ENCODE peak calls at places on chromosomes 6 and 20, in five cellular contexts. M is A549, K is K562, C is HepG2, Z is endothelial cell of umbilical vein. H is an unnamed sample.

GRCh38 chr6:100620085-100620484 is 155.4 kb upstream of the SIM1 start:
- DNase-seq in Z (peak), K (no peak), M (no peak), C (no peak), H (no peak)

GRCh38 chr20:50663095-50663821 is 28.1 kb downstream of the RIPOR3 start:
- DNase-seq in M (no peak), K (no peak), C (peak), Z (no peak), H (peak)

GRCh38 chr20:36440370-36441026 is 100.8 kb upstream of the MYL9 start:
- DNase-seq in Z (no peak), M (no peak), C (no peak), K (no peak), H (no peak)

GRCh38 chr6:151051164-151051563 is 185.7 kb downstream of the MTHFD1L start:
- DNase-seq in M (no peak), Z (no peak), C (no peak), K (no peak), H (no peak)

GRCh38 chr20:44309763-44310663 is 989 bp downstream of the FITM2 start:
- DNase-seq in K (peak), Z (peak), C (no peak), M (no peak), H (peak)

GRCh38 chr20:45098096-45098773 is 2.7 kb downstream of the KCNS1 start:
- DNase-seq in C (no peak), Z (peak), K (no peak), M (no peak), H (no peak)

GRCh38 chr6:124027392-124027791 is 223.7 kb downstream of the NKAIN2 start:
- DNase-seq in K (no peak), M (no peak), C (no peak), Z (no peak), H (no peak)

GRCh38 chr6:153568601-153569000 is 437.5 kb upstream of the RGS17 start:
- DNase-seq in M (no peak), K (no peak), C (no peak), Z (no peak), H (no peak)

GRCh38 chr6:12012231-12012565 is at the start of gene HIVEP1:
- DNase-seq in Z (no peak), M (no peak), C (no peak), K (no peak), H (peak)

GRCh38 chr20:8161262-8162071 is 29.4 kb downstream of the PLCB1 start:
- DNase-seq in Z (peak), C (no peak), M (no peak), K (no peak), H (no peak)

GRCh38 chr6:126976263-126976797 is 142.1 kb upstream of the RSPO3 start:
- DNase-seq in C (no peak), M (no peak), Z (no peak), K (no peak), H (no peak)

GRCh38 chr6:133787122-133787521 is 101.8 kb upstream of the TCF21 start:
- DNase-seq in M (no peak), Z (no peak), K (no peak), C (no peak), H (no peak)

GRCh38 chr6:69994251-69994650 is 127.9 kb downstream of the COL19A1 start:
- DNase-seq in Z (no peak), K (no peak), C (no peak), M (no peak), H (no peak)

GRCh38 chr6:137845460-137845859 is 21.6 kb upstream of the TNFAIP3 start:
- DNase-seq in C (peak), M (no peak), K (peak), Z (no peak), H (peak)

GRCh38 chr6:2186516-2186915 is 58.9 kb downstream of the GMDS start:
- DNase-seq in K (no peak), M (no peak), C (no peak), Z (no peak), H (no peak)

GRCh38 chr20:4244700-4245485 is 229.5 kb upstream of the RNF24 start:
- DNase-seq in M (peak), C (peak), K (no peak), Z (no peak), H (no peak)

GRCh38 chr6:36197739-36198221 is 1.2 kb downstream of the BRPF3 start:
- DNase-seq in C (no peak), K (no peak), Z (peak), M (no peak), H (no peak)

GRCh38 chr20:5353624-5354496 is 37.1 kb upstream of the PROKR2 start:
- DNase-seq in C (no peak), M (peak), Z (peak), K (no peak), H (peak)

GRCh38 chr6:39273394-39273793 is 40.8 kb downstream of the KCNK17 start:
- DNase-seq in K (no peak), C (no peak), Z (no peak), M (no peak), H (no peak)

GRCh38 chr6:49553353-49553752 is 2.9 kb downstream of the C6orf141 start:
- DNase-seq in M (no peak), K (no peak), Z (no peak), C (no peak), H (no peak)

GRCh38 chr6:134585529-134585873 is 267.6 kb upstream of the SGK1 start:
- DNase-seq in M (no peak), Z (no peak), C (no peak), K (peak), H (no peak)

GRCh38 chr6:109304284-109305015 is 77.8 kb downstream of the CD164 start:
- DNase-seq in C (no peak), K (peak), Z (no peak), M (no peak), H (peak)

GRCh38 chr6:109693128-109693527 is 2.0 kb downstream of the FIG4 start:
- DNase-seq in M (no peak), C (no peak), Z (no peak), K (no peak), H (peak)

GRCh38 chr6:7912024-7912423 is 1.4 kb upstream of the TXNDC5 start:
- DNase-seq in Z (no peak), M (no peak), C (no peak), K (no peak), H (no peak)

GRCh38 chr6:27814665-27815424 is 97.4 kb downstream of the OR2B2 start:
- DNase-seq in C (peak), K (no peak), Z (peak), M (no peak), H (peak)

GRCh38 chr20:48092596-48093280 is 307.5 kb upstream of the SULF2 start:
- DNase-seq in C (no peak), M (no peak), K (no peak), Z (no peak), H (no peak)

GRCh38 chr6:292506-293184 is 358 bp downstream of the DUSP22 start:
- DNase-seq in K (peak), Z (peak), M (peak), C (peak), H (peak)

GRCh38 chr20:834151-834747 is 734 bp downstream of the FAM110A start:
- DNase-seq in M (no peak), C (no peak), Z (peak), K (no peak), H (no peak)

GRCh38 chr6:121086876-121087275 is 247.4 kb downstream of the TBC1D32 start:
- DNase-seq in Z (no peak), K (no peak), M (no peak), C (no peak), H (no peak)

GRCh38 chr6:32954983-32955802 is 2.3 kb upstream of the HLA-DMA start:
- DNase-seq in Z (no peak), M (no peak), K (peak), C (peak), H (peak)

GRCh38 chr6:33508935-33509926 is 54.9 kb downstream of the ZBTB9 start:
- DNase-seq in M (no peak), C (no peak), Z (peak), K (no peak), H (peak)

GRCh38 chr6:22925304-22925835 is 356.0 kb downstream of the HDGFL1 start:
- DNase-seq in Z (peak), M (no peak), C (no peak), K (no peak), H (no peak)

GRCh38 chr20:35539756-35540212 is 2.1 kb upstream of the ERGIC3 start:
- DNase-seq in K (no peak), M (no peak), Z (no peak), C (peak), H (no peak)

GRCh38 chr6:45991189-45991588 is 24.5 kb downstream of the CLIC5 start:
- DNase-seq in K (no peak), C (no peak), M (no peak), Z (no peak), H (peak)

GRCh38 chr6:36631326-36632046 is 37.3 kb downstream of the SRSF3 start:
- DNase-seq in Z (no peak), K (no peak), M (no peak), C (no peak), H (no peak)

GRCh38 chr6:129555206-129555832 is 154.7 kb downstream of the ARHGAP18 start:
- DNase-seq in K (no peak), Z (no peak), C (no peak), M (no peak), H (no peak)

GRCh38 chr20:41394931-41395668 is 28.5 kb upstream of the EMILIN3 start:
- DNase-seq in K (no peak), C (no peak), M (no peak), Z (no peak), H (no peak)
- TF ChIP-seq CTCF in K (no peak), C (no peak), M (no peak), Z (no peak), H (no peak)

GRCh38 chr20:22453244-22454080 is 130.9 kb downstream of the FOXA2 start:
- DNase-seq in Z (peak), K (peak), M (peak), C (peak), H (no peak)
- TF ChIP-seq MYC in Z (no peak), K (no peak), M (no peak), C (no peak), H (no peak)

DNA sequence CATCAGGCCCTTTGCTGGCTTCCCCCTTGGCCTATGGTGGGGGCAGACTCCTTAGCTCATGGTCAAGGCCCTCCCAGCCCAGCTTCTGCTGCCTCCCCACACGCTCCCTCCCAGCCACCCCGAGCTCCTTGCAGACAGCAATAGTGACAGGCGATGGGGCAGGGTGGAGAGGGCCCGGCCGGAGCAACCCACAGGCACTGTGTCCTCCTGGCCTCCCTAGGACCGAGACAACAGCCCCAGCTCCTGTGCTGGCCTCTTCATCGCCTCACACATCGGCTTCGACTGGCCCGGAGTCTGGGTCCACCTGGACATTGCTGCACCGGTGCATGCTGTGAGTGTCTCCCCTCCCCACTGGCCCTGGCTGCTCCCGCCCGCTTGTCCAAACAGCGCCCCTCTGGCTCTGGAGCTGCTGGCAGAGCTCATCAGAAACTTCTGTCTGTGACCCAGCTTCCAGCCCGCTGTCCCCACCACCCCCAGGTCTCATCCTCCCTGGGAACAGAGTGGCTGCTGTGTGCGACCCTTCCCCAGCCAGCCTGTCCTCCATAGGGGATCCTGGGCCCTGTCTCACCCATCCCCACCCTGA is 21.8 kb downstream of the NPEPL1 start:
- DNase-seq in C (no peak), Z (no peak), M (no peak), K (no peak), H (peak)
- TF ChIP-seq CTCF in C (no peak), Z (no peak), M (no peak), K (no peak), H (no peak)

GRCh38 chr6:104957301-104958177 is 632 bp downstream of the LIN28B start:
- DNase-seq in M (peak), K (peak), C (peak), Z (no peak), H (peak)
- TF ChIP-seq MYC in M (peak), K (no peak), C (no peak), Z (no peak), H (peak)

DNA sequence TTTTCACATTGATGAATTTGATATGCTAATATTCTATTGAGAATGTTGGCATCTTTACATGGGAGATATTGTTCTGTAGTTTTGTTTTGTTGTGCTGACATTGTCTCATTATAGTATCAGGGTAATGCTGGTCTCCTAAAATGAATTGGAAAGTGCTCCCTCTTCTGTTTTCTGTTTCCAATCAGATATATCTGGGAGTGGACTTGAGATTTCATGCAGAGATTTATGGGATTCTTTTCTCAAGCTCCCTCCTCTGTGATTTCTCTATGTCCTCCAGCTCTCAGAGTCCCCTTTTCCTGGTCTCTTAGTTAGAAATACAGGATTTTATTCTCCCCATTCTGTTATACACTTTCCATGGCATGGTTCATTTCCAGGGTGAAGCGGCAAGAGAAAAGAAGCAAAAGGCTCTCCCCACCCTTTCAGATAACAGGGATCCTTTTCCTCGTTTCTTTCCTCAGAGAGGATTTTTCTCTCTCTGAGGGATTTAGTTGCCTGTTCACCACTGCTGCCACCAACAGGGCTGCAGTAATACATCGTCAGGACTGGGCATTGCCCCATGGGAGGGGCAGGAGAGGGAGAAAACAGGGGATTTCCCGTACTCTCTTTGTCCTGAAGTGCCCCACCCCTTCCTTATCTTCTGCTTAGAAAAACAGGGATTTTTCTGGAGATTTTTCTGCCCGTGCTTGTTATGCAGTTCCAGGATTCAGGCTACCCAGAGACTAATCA is 59.3 kb upstream of the STMND1 start:
- DNase-seq in Z (peak), M (peak), C (peak), K (no peak), H (no peak)
- TF ChIP-seq CTCF in Z (peak), M (peak), C (peak), K (no peak), H (peak)

DNA sequence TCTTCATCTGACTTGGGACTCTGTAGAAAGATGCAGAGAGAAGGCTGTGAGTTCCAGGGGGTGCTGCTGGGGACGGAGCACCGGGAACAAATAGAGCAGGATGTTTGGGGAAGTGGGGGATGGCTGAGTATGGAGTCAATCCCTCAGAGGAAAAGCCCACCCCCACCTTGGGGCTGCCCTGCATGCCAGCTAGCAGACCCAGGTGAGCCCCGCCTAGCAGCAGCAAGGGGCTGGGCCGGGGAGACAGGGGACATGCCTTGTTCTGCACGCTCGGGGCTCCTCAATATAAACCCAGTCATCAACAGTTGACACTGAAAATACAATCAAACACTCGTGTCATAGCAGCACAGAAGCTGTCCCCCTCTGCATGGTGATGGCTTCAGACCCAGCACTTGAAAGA is 74.6 kb downstream of the NINL start:
- DNase-seq in M (no peak), K (no peak), Z (no peak), C (no peak), H (no peak)
- TF ChIP-seq MYC in M (no peak), K (no peak), Z (no peak), C (no peak), H (no peak)